ENCODE peak calls at places on chromosomes 3 and 15, in ten cellular contexts. H is IMR-90, G is transverse colon, D is ovary, N is uterus, U is A549, W is right lobe of liver, T is sigmoid colon, S is esophagus squamous epithelium, J is heart left ventricle. Q is an unnamed sample.

GRCh38 chr15:29107971-29108645 is 161.5 kb downstream of the NSMCE3 start:
- DNase-seq in H (no peak), G (no peak), D (no peak), N (no peak), U (no peak), W (no peak), T (no peak), S (no peak), J (peak; percentile 63), Q (no peak)

GRCh38 chr15:100661161-100661560 is 58.8 kb downstream of the ASB7 start:
- DNase-seq in H (no peak), G (no peak), D (no peak), N (no peak), U (no peak), W (no peak), T (no peak), S (no peak), J (no peak), Q (no peak)

GRCh38 chr15:26721231-26721630 is 51.6 kb downstream of the GABRB3 start:
- DNase-seq in H (no peak), G (no peak), D (no peak), N (no peak), U (no peak), W (no peak), T (no peak), S (no peak), J (no peak), Q (no peak)

GRCh38 chr3:70996082-70996481 is 587.4 kb downstream of the FOXP1 start:
- DNase-seq in H (no peak), G (no peak), D (no peak), N (no peak), U (no peak), W (no peak), T (no peak), S (no peak), J (no peak), Q (no peak)

GRCh38 chr3:134347516-134347915 is 26.7 kb downstream of the AMOTL2 start:
- DNase-seq in H (no peak), G (peak; percentile 54), D (no peak), N (no peak), U (no peak), W (no peak), T (peak; percentile 44), S (no peak), J (no peak), Q (no peak)

GRCh38 chr3:189967254-189967865 is 153.3 kb downstream of the P3H2 start:
- DNase-seq in H (peak; percentile 65), G (no peak), D (no peak), N (no peak), U (peak; percentile 26), W (no peak), T (no peak), S (no peak), J (no peak), Q (no peak)

GRCh38 chr15:69623521-69624513 is 171.2 kb downstream of the RPLP1 start:
- DNase-seq in H (no peak), G (no peak), D (no peak), N (no peak), U (no peak), W (no peak), T (no peak), S (no peak), J (no peak), Q (no peak)

GRCh38 chr3:18237251-18238005 is 187.7 kb downstream of the SATB1 start:
- DNase-seq in H (peak; percentile 64), G (no peak), D (no peak), N (no peak), U (no peak), W (no peak), T (no peak), S (no peak), J (no peak), Q (no peak)

GRCh38 chr3:38651153-38651789 is 1.8 kb upstream of the SCN5A start:
- DNase-seq in H (peak; percentile 52), G (peak; percentile 74), D (peak; percentile 75), N (peak; percentile 56), U (peak; percentile 61), W (peak; percentile 68), T (peak; percentile 77), S (no peak), J (peak; percentile 78), Q (peak; percentile 67)

GRCh38 chr3:164049836-164050235 is 1028.5 kb downstream of the SI start:
- DNase-seq in H (no peak), G (no peak), D (no peak), N (no peak), U (no peak), W (no peak), T (no peak), S (no peak), J (no peak), Q (no peak)

GRCh38 chr3:157981819-157982218 is 124.4 kb downstream of the SHOX2 start:
- DNase-seq in H (no peak), G (no peak), D (no peak), N (no peak), U (no peak), W (no peak), T (no peak), S (no peak), J (no peak), Q (no peak)

DNA sequence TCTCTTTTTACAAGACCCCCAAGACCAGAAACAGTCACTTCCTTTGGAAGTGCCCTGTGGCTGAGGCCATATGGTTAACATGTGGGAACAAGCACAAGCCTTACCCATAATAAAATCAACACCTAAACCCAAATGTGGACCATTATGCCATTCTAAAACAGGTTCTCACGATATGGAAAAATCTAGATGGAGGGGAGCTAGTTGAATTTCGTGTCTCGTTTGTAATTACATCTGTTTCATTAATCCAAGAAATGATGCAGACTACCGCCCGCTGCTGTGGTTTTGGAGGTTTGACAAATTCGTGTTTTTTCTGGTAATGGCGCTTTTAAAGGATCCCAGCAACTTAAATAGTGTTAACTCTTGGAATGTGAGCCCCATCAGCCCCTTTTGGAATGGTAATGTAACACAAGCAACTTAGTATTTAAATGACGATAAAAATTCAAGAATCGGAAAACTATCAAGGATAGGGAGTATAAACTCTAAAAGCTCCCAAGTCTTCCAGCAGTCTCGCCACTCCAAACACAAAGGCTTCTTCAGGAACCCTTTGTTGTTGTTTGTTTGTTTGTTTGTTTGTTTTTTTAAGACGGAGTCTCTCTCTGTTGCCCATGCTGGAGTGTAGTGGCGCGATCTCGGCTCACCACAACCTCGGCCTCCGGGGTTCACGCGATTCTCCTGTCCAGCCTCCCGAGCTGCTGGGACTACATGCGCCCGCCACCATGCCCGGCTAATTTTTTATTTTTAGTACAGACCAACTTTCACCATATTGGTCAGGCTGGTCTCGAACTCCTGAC is 1.1 kb downstream of the CNBP start:
- DNase-seq in H (peak; percentile 50), G (peak; percentile 24), D (no peak), N (no peak), U (no peak), W (no peak), T (no peak), S (no peak), J (no peak), Q (no peak)
- TF ChIP-seq POLR2A in H (peak; percentile 33), G (no peak), D (no peak), N (no peak), U (no peak), W (no peak), T (no peak), S (no peak), J (no peak), Q (no peak)

GRCh38 chr3:155024006-155024638 is 56.0 kb upstream of the MME start:
- DNase-seq in H (no peak), G (no peak), D (no peak), N (no peak), U (no peak), W (no peak), T (no peak), S (no peak), J (no peak), Q (no peak)
- TF ChIP-seq POLR2A in H (no peak), G (no peak), D (no peak), N (no peak), U (no peak), W (no peak), T (no peak), S (no peak), J (no peak), Q (no peak)

GRCh38 chr15:74752486-74753395 is 4.1 kb downstream of the CYP1A2 start:
- DNase-seq in H (peak; percentile 34), G (no peak), D (no peak), N (no peak), U (no peak), W (peak; percentile 16), T (no peak), S (no peak), J (no peak), Q (no peak)

GRCh38 chr15:74749832-74750231 is 1.2 kb downstream of the CYP1A2 start:
- DNase-seq in H (no peak), G (no peak), D (no peak), N (no peak), U (no peak), W (peak; percentile 94), T (no peak), S (no peak), J (no peak), Q (no peak)

GRCh38 chr15:74754593-74755215 is 6.1 kb downstream of the CYP1A2 start:
- DNase-seq in H (no peak), G (no peak), D (no peak), N (no peak), U (no peak), W (no peak), T (no peak), S (no peak), J (no peak), Q (no peak)

GRCh38 chr15:74750759-74751158 is 2.1 kb downstream of the CYP1A2 start:
- DNase-seq in H (no peak), G (no peak), D (no peak), N (no peak), U (no peak), W (no peak), T (no peak), S (no peak), J (no peak), Q (no peak)

DNA sequence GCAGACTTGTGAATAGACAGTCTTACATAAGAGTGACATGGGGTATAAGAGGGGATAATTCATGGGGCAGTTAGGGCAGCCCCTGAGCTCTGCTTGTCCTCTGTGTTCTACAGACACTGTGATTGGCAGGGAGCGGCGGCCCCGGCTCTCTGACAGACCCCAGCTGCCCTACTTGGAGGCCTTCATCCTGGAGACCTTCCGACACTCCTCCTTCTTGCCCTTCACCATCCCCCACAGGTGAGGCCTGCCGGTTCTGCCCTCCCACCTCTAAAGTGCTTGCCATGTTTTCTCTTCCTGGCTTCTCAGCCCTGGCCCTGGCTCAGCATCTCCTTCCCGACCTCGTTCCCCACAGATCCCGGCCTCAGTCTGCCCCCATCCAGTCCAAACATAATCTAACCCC is 3.4 kb downstream of the CYP1A2 start:
- DNase-seq in H (no peak), G (no peak), D (no peak), N (no peak), U (no peak), W (peak; percentile 30), T (no peak), S (no peak), J (no peak), Q (no peak)
- TF ChIP-seq POLR2A in H (no peak), G (no peak), D (no peak), N (no peak), U (no peak), W (no peak), T (no peak), S (no peak), J (no peak), Q (no peak)

DNA sequence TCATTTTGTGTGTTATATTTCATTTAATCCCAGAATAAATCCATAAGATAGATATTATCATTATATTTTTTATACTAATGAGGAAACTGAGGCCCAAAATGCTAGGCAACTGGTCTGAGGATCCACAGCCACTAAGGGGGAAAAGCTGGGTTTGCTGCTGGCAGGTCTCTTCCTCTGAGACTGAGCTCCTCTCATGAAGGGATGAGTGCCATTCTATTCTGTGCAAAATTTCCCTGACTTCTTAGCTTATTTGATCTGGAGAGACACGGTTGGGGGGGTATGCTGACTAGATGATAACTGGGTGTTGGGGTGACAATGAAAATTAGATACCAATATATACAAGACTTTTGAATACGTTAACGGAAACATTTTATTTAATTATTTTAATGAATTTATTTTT is 1.9 kb downstream of the GCSAM start:
- DNase-seq in H (no peak), G (no peak), D (no peak), N (no peak), U (no peak), W (no peak), T (no peak), S (no peak), J (no peak), Q (no peak)
- TF ChIP-seq POLR2A in H (no peak), G (no peak), D (no peak), N (no peak), U (no peak), W (no peak), T (no peak), S (no peak), J (no peak), Q (no peak)